ENCODE peak calls at places on chromosomes 16 and 17, in eight cellular contexts. L, Y, O, J, G, D, I and U are unnamed samples.

GRCh38 chr16:81657731-81658130 is 121.4 kb upstream of the PLCG2 start:
- DNase-seq in L (no peak), Y (no peak), O (no peak), J (no peak), G (no peak), D (no peak), I (no peak), U (no peak)

GRCh38 chr16:73290258-73290657 is 242.3 kb upstream of the ZFHX3 start:
- DNase-seq in L (no peak), Y (no peak), O (no peak), J (no peak), G (no peak), D (no peak), I (no peak), U (no peak)

GRCh38 chr17:42414782-42415409 is 8.2 kb downstream of the CAVIN1 start:
- DNase-seq in L (no peak), Y (no peak), O (no peak), J (no peak), G (no peak), D (no peak), I (no peak), U (no peak)

GRCh38 chr16:25037632-25038031 is 22.5 kb upstream of the ARHGAP17 start:
- DNase-seq in L (no peak), Y (no peak), O (no peak), J (no peak), G (no peak), D (no peak), I (no peak), U (no peak)

GRCh38 chr16:23302045-23302956 is at the start of gene SCNN1B:
- DNase-seq in L (no peak), Y (peak; percentile 22), O (no peak), J (no peak), G (no peak), D (peak; percentile 2), I (peak; percentile 43), U (peak; percentile 73)

GRCh38 chr17:82321947-82322466 is 4.6 kb upstream of the CD7 start:
- DNase-seq in L (no peak), Y (no peak), O (no peak), J (no peak), G (no peak), D (no peak), I (no peak), U (peak; percentile 61)

GRCh38 chr16:56866955-56867830 is 2.2 kb downstream of the SLC12A3 start:
- DNase-seq in L (peak; percentile 19), Y (peak; percentile 60), O (peak; percentile 34), J (peak; percentile 78), G (peak; percentile 67), D (peak; percentile 80), I (peak; percentile 65), U (no peak)

GRCh38 chr17:1907818-1908698 is 78.3 kb downstream of the RPA1 start:
- DNase-seq in L (no peak), Y (peak; percentile 49), O (peak; percentile 25), J (peak; percentile 34), G (peak; percentile 21), D (peak; percentile 75), I (peak; percentile 19), U (no peak)

GRCh38 chr16:727291-727977 is 528 bp downstream of the HAGHL start:
- DNase-seq in L (no peak), Y (no peak), O (no peak), J (no peak), G (no peak), D (peak; percentile 39), I (no peak), U (peak; percentile 83)

GRCh38 chr17:72332367-72332766 is 211.5 kb downstream of the SOX9 start:
- DNase-seq in L (peak; percentile 43), Y (no peak), O (no peak), J (no peak), G (peak; percentile 27), D (peak; percentile 42), I (no peak), U (no peak)

GRCh38 chr17:42937712-42938596 is 26.3 kb downstream of the AARSD1 start:
- DNase-seq in L (peak; percentile 25), Y (peak; percentile 81), O (peak; percentile 31), J (peak; percentile 74), G (peak; percentile 64), D (peak; percentile 80), I (peak; percentile 59), U (no peak)

GRCh38 chr17:4748687-4749086 is 9.0 kb upstream of the CXCL16 start:
- DNase-seq in L (no peak), Y (no peak), O (no peak), J (no peak), G (no peak), D (no peak), I (no peak), U (peak; percentile 33)

GRCh38 chr16:2331199-2331931 is 9.2 kb downstream of the ABCA3 start:
- DNase-seq in L (no peak), Y (no peak), O (no peak), J (no peak), G (no peak), D (no peak), I (no peak), U (no peak)

GRCh38 chr17:21814776-21815175 is 122.5 kb downstream of the KCNJ18 start:
- DNase-seq in L (no peak), Y (no peak), O (no peak), J (no peak), G (no peak), D (no peak), I (no peak), U (peak; percentile 30)

DNA sequence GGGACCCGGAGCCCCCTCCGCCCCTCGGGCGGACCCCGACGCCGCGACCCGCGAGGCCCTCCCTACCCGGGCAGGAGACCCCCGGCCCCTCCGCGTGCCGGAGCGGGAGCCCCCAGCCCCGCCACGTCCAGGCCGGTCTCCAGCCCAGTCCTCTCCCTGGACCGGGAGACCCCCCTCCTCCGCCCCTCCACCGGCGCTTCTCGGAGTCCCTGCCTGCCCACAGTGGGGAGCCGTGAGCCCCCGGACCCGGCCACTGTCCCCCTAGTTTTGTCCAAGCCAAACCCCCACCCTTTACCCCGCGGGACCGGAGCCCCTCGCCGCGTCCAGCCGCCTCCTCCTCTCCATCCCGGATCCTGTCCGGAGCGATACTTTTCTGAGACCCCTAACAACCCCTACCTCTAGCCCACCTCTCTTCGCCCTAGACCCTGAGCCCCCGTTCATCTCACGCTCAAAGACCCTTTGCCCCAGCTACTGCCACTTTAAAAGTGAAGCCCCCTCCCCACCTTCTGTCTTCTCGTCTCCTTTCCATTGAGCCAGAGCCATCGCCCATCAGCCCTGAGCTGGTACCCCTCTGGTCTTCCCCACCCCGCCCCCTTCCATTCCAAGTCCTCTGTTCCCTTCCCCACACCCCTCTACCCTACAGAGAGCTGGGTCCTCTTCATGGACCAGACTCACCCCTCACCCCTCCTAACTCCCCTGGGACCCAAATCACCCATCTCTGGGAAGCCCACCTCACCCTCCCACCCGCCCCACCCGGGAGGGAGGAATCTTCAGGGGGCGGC is 1.0 kb downstream of the NECAB2 start:
- DNase-seq in L (no peak), Y (no peak), O (no peak), J (no peak), G (no peak), D (no peak), I (no peak), U (peak; percentile 13)
- H3K4me3 ChIP-seq in L (no peak overlapping the region), Y (no peak overlapping the region), O (no peak overlapping the region), J (no peak overlapping the region), G (peak overlapping the region; percentile 16), D (no peak overlapping the region), I (no peak overlapping the region), U (no peak overlapping the region)

GRCh38 chr16:22161401-22161800 is 905 bp upstream of the SDR42E2 start:
- DNase-seq in L (no peak), Y (no peak), O (no peak), J (no peak), G (no peak), D (no peak), I (no peak), U (no peak)

GRCh38 chr16:22163806-22164205 is 1.5 kb downstream of the SDR42E2 start:
- DNase-seq in L (no peak), Y (no peak), O (no peak), J (no peak), G (no peak), D (no peak), I (no peak), U (no peak)

GRCh38 chr16:22164482-22164881 is 2.2 kb downstream of the SDR42E2 start:
- DNase-seq in L (no peak), Y (no peak), O (no peak), J (no peak), G (no peak), D (no peak), I (no peak), U (no peak)

GRCh38 chr16:22162658-22163009 is 328 bp downstream of the SDR42E2 start:
- DNase-seq in L (no peak), Y (no peak), O (no peak), J (no peak), G (no peak), D (no peak), I (no peak), U (no peak)

DNA sequence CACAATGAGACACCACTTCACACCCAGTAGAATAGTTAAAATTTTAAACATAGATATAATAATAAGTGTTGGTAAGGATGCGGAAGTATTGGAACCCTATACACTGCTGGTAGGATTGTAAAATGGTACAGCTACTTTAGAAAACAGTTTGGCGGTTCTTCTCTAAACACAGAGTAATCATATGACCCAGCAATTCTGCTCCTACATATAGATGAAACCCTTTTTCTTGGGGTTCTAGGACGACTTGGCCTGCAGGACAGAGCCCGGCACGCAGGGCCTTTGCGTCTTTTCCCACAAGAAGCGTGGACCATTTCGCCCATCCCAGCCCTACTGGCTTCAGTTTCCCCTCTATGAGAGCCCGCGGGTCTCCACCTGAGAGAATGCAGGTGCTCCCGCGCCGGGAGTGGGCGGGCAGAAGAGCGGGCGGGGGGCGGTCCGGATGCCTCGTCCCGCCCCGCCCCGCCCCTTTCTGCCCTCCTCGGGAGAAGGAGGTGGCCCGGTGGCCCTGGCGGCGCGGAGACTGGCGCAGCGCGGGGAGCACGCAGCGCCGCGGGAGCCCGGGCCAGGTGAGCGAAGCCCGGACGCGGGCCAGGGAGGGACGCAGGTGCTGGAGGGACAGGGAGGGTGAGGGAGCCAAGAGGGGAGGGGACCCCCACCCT is at the start of gene SDR42E2:
- DNase-seq in L (peak; percentile 21), Y (peak; percentile 60), O (no peak), J (no peak), G (no peak), D (no peak), I (no peak), U (no peak)
- H3K9ac ChIP-seq in L (no peak within 1 kb of the TSS), Y (peak within 1 kb of the TSS; percentile 24), O (no peak within 1 kb of the TSS), J (no peak within 1 kb of the TSS), G (no peak within 1 kb of the TSS), D (no peak within 1 kb of the TSS), I (no peak within 1 kb of the TSS), U (no peak within 1 kb of the TSS)

DNA sequence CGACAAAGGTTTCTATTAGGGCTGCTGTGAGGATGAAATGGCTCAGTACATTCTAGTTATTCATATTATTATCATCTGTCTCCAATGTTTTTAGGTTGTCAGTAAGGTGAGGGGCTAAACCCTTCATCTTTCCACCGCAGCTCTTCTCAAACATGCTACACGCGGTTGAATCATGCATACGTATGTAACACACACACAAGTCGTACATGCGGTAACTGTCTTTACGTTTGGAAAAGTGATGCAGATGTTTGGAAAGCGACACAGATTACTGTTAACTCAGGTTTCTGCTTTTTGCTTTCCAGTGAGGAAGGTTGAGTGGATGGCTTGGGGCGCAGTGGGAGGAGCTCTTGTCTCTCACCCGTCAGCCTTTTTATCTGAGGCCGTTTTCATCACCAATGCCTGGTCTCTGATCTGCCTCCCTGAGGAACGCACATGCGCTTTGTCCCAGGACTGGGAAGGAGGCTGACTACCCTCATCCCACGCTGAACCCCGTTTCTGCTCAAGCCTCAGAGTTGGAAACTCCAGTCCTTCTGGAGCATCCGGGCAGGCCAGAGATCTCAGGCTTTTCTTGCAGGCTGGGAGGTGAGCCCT is 3.2 kb upstream of the FOXL1 start:
- DNase-seq in L (no peak), Y (peak; percentile 46), O (no peak), J (no peak), G (no peak), D (no peak), I (no peak), U (no peak)
- H3K4me3 ChIP-seq in L (no peak overlapping the region), Y (no peak overlapping the region), O (peak overlapping the region; percentile 73), J (peak overlapping the region; percentile 62), G (no peak overlapping the region), D (peak overlapping the region; percentile 81), I (peak overlapping the region; percentile 74), U (no peak overlapping the region)

GRCh38 chr17:38867179-38867994 is 2.5 kb upstream of the LASP1 start:
- DNase-seq in L (peak; percentile 54), Y (peak; percentile 94), O (peak; percentile 41), J (peak; percentile 79), G (peak; percentile 68), D (peak; percentile 75), I (peak; percentile 64), U (no peak)
- H3K9ac ChIP-seq in L (no peak overlapping the region), Y (peak overlapping the region; percentile 84), O (peak overlapping the region; percentile 55), J (no peak overlapping the region), G (peak overlapping the region; percentile 87), D (peak overlapping the region; percentile 99), I (no peak overlapping the region), U (peak overlapping the region; percentile 60)